ENCODE peak calls at places on chromosomes 3 and 15, in ten cellular contexts. V, U, Q, S, B, W, C, J, O and L are unnamed samples.

GRCh38 chr3:97958396-97958795 is 13.8 kb downstream of the RIOX2 start:
- DNase-seq in V (no peak), U (no peak), Q (no peak), S (no peak), B (no peak), W (no peak), C (no peak), J (no peak), O (no peak), L (no peak)

GRCh38 chr3:121529308-121529707 is 16.5 kb downstream of the POLQ start:
- DNase-seq in V (no peak), U (no peak), Q (no peak), S (no peak), B (no peak), W (no peak), C (peak), J (no peak), O (no peak), L (no peak)

GRCh38 chr3:61562042-61562809 is 855 bp downstream of the PTPRG start:
- DNase-seq in V (peak), U (no peak), Q (peak), S (no peak), B (peak), W (peak), C (no peak), J (no peak), O (no peak), L (no peak)

GRCh38 chr3:12941495-12942023 is 100.2 kb upstream of the RPL32 start:
- DNase-seq in V (no peak), U (no peak), Q (no peak), S (no peak), B (no peak), W (no peak), C (no peak), J (no peak), O (no peak), L (no peak)

GRCh38 chr3:139284221-139284620 is 59.6 kb upstream of the MRPS22 start:
- DNase-seq in V (no peak), U (no peak), Q (no peak), S (no peak), B (no peak), W (no peak), C (no peak), J (no peak), O (no peak), L (no peak)

GRCh38 chr15:84685304-84685703 is 27.3 kb upstream of the NMB start:
- DNase-seq in V (peak), U (peak), Q (no peak), S (peak), B (no peak), W (no peak), C (peak), J (no peak), O (peak), L (no peak)

GRCh38 chr3:10459954-10460754 is 45.2 kb downstream of the ATP2B2 start:
- DNase-seq in V (no peak), U (no peak), Q (peak), S (no peak), B (no peak), W (no peak), C (peak), J (no peak), O (no peak), L (no peak)

GRCh38 chr15:67090297-67091072 is 25.1 kb downstream of the SMAD3 start:
- DNase-seq in V (no peak), U (no peak), Q (no peak), S (no peak), B (no peak), W (no peak), C (no peak), J (no peak), O (no peak), L (peak)

GRCh38 chr3:17753271-17753992 is 11.0 kb upstream of the TBC1D5 start:
- DNase-seq in V (no peak), U (no peak), Q (no peak), S (no peak), B (no peak), W (no peak), C (no peak), J (no peak), O (no peak), L (no peak)

GRCh38 chr15:101009176-101009575 is 90.0 kb downstream of the LRRK1 start:
- DNase-seq in V (no peak), U (no peak), Q (no peak), S (no peak), B (no peak), W (no peak), C (no peak), J (no peak), O (no peak), L (no peak)

GRCh38 chr3:65439641-65440040 is 599.1 kb downstream of the MAGI1 start:
- DNase-seq in V (peak), U (peak), Q (no peak), S (no peak), B (no peak), W (no peak), C (peak), J (no peak), O (peak), L (no peak)

GRCh38 chr15:67784856-67785430 is 40.4 kb upstream of the SKOR1 start:
- DNase-seq in V (no peak), U (no peak), Q (no peak), S (no peak), B (no peak), W (no peak), C (no peak), J (no peak), O (no peak), L (no peak)

GRCh38 chr15:93331545-93332117 is 242.6 kb upstream of the RGMA start:
- DNase-seq in V (peak), U (no peak), Q (no peak), S (no peak), B (no peak), W (no peak), C (no peak), J (no peak), O (peak), L (no peak)

GRCh38 chr15:93330862-93331544 is 242.0 kb upstream of the RGMA start:
- DNase-seq in V (no peak), U (no peak), Q (no peak), S (no peak), B (no peak), W (no peak), C (no peak), J (no peak), O (no peak), L (no peak)

DNA sequence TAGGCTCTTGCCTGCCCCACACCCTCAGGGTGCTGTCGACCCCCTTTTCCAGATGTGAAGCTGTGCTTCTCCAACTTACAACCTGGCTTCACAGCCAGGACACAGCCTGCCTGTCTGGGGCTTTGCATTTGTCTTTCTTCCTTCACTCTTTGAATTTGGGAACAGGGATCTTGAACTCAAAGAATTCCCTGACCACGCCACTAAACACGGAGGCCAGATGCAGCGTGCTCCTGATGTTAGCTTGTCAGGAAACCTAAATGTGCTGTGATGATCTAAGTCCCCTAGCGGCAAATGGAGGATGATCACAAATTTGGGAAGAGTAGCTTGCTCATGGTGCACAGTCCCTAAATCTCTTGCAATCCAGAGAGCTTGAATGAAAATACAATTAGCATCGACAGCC is 244.8 kb upstream of the RGMA start:
- DNase-seq in V (no peak), U (no peak), Q (no peak), S (no peak), B (no peak), W (no peak), C (peak), J (no peak), O (no peak), L (no peak)
- TF ChIP-seq CTCF in V (peak), U (no peak), Q (no peak), S (peak), B (no peak), W (no peak), C (peak), J (peak), O (peak), L (no peak)

GRCh38 chr3:149969110-149969944 is 1.4 kb downstream of the PFN2 start:
- DNase-seq in V (peak), U (peak), Q (no peak), S (no peak), B (no peak), W (no peak), C (no peak), J (no peak), O (peak), L (no peak)
- TF ChIP-seq CTCF in V (no peak), U (no peak), Q (no peak), S (no peak), B (no peak), W (no peak), C (no peak), J (no peak), O (peak), L (no peak)

GRCh38 chr3:37985637-37986320 is 4.8 kb upstream of the VILL start:
- DNase-seq in V (no peak), U (no peak), Q (no peak), S (no peak), B (no peak), W (peak), C (no peak), J (no peak), O (no peak), L (no peak)
- TF ChIP-seq CTCF in V (no peak), U (no peak), Q (no peak), S (no peak), B (no peak), W (no peak), C (no peak), J (no peak), O (no peak), L (no peak)

DNA sequence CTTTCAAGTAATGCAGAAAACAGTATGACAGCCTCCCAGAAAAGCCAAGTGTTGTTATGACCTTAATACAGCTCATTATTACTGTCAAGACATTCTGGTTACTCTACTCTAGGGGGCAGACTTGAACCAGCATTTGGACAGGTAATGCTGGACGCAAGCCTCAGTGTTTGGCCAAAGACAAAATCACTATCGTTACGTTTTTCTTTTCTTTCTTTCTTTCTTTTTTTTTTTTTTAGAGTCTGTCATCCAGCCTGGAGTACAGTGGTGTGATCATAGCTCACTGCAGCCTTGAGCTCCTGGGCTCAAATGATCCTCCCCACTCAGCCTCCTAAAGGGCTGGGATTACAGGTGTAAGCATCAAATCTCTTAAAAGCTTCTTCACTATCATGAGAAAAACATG is 29.4 kb upstream of the TMEM45A start:
- DNase-seq in V (no peak), U (no peak), Q (peak), S (no peak), B (no peak), W (no peak), C (peak), J (peak), O (peak), L (no peak)
- TF ChIP-seq CTCF in V (peak), U (peak), Q (peak), S (peak), B (peak), W (peak), C (peak), J (peak), O (peak), L (no peak)

DNA sequence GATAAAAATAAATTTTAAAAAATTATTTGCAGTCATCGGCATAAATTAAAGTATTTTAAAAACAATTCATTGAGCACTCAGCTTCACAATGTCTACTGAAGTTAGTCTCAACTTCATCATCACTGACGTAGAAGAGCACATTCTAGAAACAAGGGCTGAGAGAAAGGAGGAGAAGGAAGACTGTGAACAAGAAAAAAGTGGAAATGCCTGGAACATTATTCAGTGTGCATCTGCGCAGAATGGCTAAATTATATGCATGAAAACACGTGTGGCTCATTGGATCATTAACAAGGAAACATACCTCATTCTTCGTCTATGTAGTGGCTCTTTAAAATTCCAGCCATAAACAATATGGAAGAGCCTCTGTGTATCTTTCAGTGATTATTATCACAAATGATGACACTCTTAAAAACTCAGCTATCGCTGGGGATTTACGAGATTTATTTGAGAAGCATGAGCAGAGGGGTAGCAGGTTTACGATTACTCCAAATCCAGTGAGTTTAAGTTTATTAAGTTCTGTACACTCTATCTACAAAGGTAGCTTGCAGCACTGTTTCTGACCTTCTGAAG is 404.2 kb upstream of the CDIN1 start:
- DNase-seq in V (no peak), U (no peak), Q (no peak), S (no peak), B (no peak), W (no peak), C (no peak), J (no peak), O (no peak), L (no peak)
- TF ChIP-seq CTCF in V (no peak), U (no peak), Q (no peak), S (no peak), B (no peak), W (no peak), C (no peak), J (no peak), O (no peak), L (no peak)

GRCh38 chr15:70098170-70098460 is 398 bp upstream of the TLE3 start:
- DNase-seq in V (no peak), U (no peak), Q (no peak), S (no peak), B (no peak), W (no peak), C (no peak), J (no peak), O (no peak), L (no peak)

GRCh38 chr15:70099966-70100494 is 2.3 kb upstream of the TLE3 start:
- DNase-seq in V (no peak), U (no peak), Q (peak), S (no peak), B (no peak), W (no peak), C (peak), J (no peak), O (no peak), L (no peak)

GRCh38 chr15:70100495-70101331 is 3.0 kb upstream of the TLE3 start:
- DNase-seq in V (peak), U (no peak), Q (peak), S (no peak), B (peak), W (peak), C (peak), J (no peak), O (peak), L (no peak)

GRCh38 chr15:70098461-70099166 is 897 bp upstream of the TLE3 start:
- DNase-seq in V (peak), U (no peak), Q (no peak), S (no peak), B (peak), W (peak), C (peak), J (no peak), O (peak), L (no peak)

GRCh38 chr15:70099167-70099965 is 1.6 kb upstream of the TLE3 start:
- DNase-seq in V (peak), U (peak), Q (peak), S (peak), B (peak), W (peak), C (peak), J (peak), O (peak), L (peak)
- TF ChIP-seq CTCF in V (no peak), U (no peak), Q (no peak), S (no peak), B (no peak), W (no peak), C (no peak), J (no peak), O (no peak), L (peak)

GRCh38 chr3:30631237-30631961 is 25.0 kb downstream of the TGFBR2 start:
- DNase-seq in V (no peak), U (no peak), Q (no peak), S (peak), B (no peak), W (no peak), C (peak), J (no peak), O (no peak), L (no peak)

GRCh38 chr3:30635072-30635471 is 28.7 kb downstream of the TGFBR2 start:
- DNase-seq in V (no peak), U (no peak), Q (no peak), S (no peak), B (no peak), W (no peak), C (no peak), J (no peak), O (no peak), L (no peak)

GRCh38 chr3:30632065-30632464 is 25.7 kb downstream of the TGFBR2 start:
- DNase-seq in V (no peak), U (no peak), Q (no peak), S (no peak), B (no peak), W (no peak), C (peak), J (no peak), O (no peak), L (no peak)

GRCh38 chr3:30632521-30632920 is 26.1 kb downstream of the TGFBR2 start:
- DNase-seq in V (no peak), U (no peak), Q (no peak), S (no peak), B (no peak), W (no peak), C (no peak), J (no peak), O (no peak), L (no peak)

GRCh38 chr3:30633718-30634117 is 27.3 kb downstream of the TGFBR2 start:
- DNase-seq in V (no peak), U (no peak), Q (no peak), S (no peak), B (no peak), W (no peak), C (no peak), J (no peak), O (no peak), L (no peak)
- TF ChIP-seq CTCF in V (no peak), U (no peak), Q (no peak), S (no peak), B (no peak), W (no peak), C (no peak), J (no peak), O (no peak), L (no peak)

DNA sequence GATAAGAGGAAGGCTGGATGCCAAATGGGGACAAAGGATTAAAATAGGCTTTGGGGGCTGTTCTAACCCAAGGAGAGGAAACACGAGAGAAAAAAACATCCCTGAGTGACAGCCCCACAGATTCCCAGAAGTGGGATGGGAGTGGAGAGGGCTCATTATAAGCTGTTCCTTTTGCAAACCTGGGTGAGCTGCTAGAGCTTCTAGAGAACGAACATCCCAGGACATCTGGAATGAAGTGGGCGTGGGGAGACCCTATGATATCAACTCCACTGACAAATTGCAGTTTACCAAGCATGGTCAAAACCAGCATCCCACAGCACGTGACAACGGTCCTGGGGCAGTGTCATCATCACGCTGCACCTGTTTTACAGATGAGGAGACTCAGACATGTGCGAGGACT is 65.1 kb downstream of the BDH1 start:
- DNase-seq in V (no peak), U (no peak), Q (no peak), S (no peak), B (no peak), W (no peak), C (no peak), J (no peak), O (no peak), L (no peak)
- TF ChIP-seq CTCF in V (no peak), U (no peak), Q (no peak), S (no peak), B (no peak), W (no peak), C (no peak), J (no peak), O (no peak), L (no peak)